ENCODE peak calls at places on chromosome 14, in ten cellular contexts. One of them, this sample, is unnamed. For H3K4me1 and H3K27me3, the result is how much of the 10 kb centered on the place peaks cover.

GRCh38 chr14:91310620-91311283 is 66.2 kb upstream of the GPR68 start:
- DNase-seq in left lung: no peak
- DNase-seq in prostate gland: no peak
- DNase-seq in CD8-positive, alpha-beta memory T cell: peak
- DNase-seq in lower lobe of right lung: peak
- DNase-seq in tibial artery: no peak
- DNase-seq in thoracic aorta: no peak
- DNase-seq in esophagus muscularis mucosa: no peak
- DNase-seq in CD8-positive, alpha-beta T cell: peak
- DNase-seq in HAP-1: no peak
- DNase-seq in this sample: no peak

GRCh38 chr14:59631237-59631636 is 54.6 kb upstream of the CCDC175 start:
- DNase-seq in thoracic aorta: no peak
- DNase-seq in lower lobe of right lung: no peak
- DNase-seq in HAP-1: no peak
- DNase-seq in tibial artery: no peak
- DNase-seq in left lung: no peak
- DNase-seq in esophagus muscularis mucosa: no peak
- DNase-seq in prostate gland: no peak
- DNase-seq in CD8-positive, alpha-beta memory T cell: no peak
- DNase-seq in CD8-positive, alpha-beta T cell: no peak
- DNase-seq in this sample: no peak

GRCh38 chr14:86652512-86652911 is 1122.6 kb downstream of the FLRT2 start:
- DNase-seq in left lung: no peak
- DNase-seq in prostate gland: no peak
- DNase-seq in esophagus muscularis mucosa: no peak
- DNase-seq in HAP-1: no peak
- DNase-seq in thoracic aorta: no peak
- DNase-seq in tibial artery: no peak
- DNase-seq in lower lobe of right lung: no peak
- DNase-seq in CD8-positive, alpha-beta T cell: no peak
- DNase-seq in CD8-positive, alpha-beta memory T cell: no peak
- DNase-seq in this sample: no peak

GRCh38 chr14:69685217-69685616 is 73.8 kb downstream of the SUSD6 start:
- DNase-seq in left lung: no peak
- DNase-seq in thoracic aorta: no peak
- DNase-seq in CD8-positive, alpha-beta T cell: no peak
- DNase-seq in tibial artery: no peak
- DNase-seq in HAP-1: no peak
- DNase-seq in lower lobe of right lung: no peak
- DNase-seq in prostate gland: no peak
- DNase-seq in esophagus muscularis mucosa: no peak
- DNase-seq in CD8-positive, alpha-beta memory T cell: no peak
- DNase-seq in this sample: no peak

GRCh38 chr14:96166475-96167223 is 38.0 kb upstream of the BDKRB2 start:
- DNase-seq in HAP-1: no peak
- DNase-seq in CD8-positive, alpha-beta memory T cell: no peak
- DNase-seq in thoracic aorta: no peak
- DNase-seq in prostate gland: no peak
- DNase-seq in esophagus muscularis mucosa: no peak
- DNase-seq in tibial artery: no peak
- DNase-seq in lower lobe of right lung: no peak
- DNase-seq in CD8-positive, alpha-beta T cell: no peak
- DNase-seq in left lung: no peak
- DNase-seq in this sample: no peak

GRCh38 chr14:52950410-52950897 is 396 bp downstream of the FERMT2 start:
- DNase-seq in CD8-positive, alpha-beta memory T cell: peak
- DNase-seq in lower lobe of right lung: peak
- DNase-seq in left lung: peak
- DNase-seq in tibial artery: peak
- DNase-seq in esophagus muscularis mucosa: peak
- DNase-seq in CD8-positive, alpha-beta T cell: no peak
- DNase-seq in prostate gland: peak
- DNase-seq in thoracic aorta: peak
- DNase-seq in HAP-1: peak
- DNase-seq in this sample: peak

GRCh38 chr14:83164016-83164415 is 1630.4 kb upstream of the SEL1L start:
- DNase-seq in left lung: no peak
- DNase-seq in esophagus muscularis mucosa: no peak
- DNase-seq in tibial artery: no peak
- DNase-seq in prostate gland: no peak
- DNase-seq in HAP-1: no peak
- DNase-seq in CD8-positive, alpha-beta memory T cell: no peak
- DNase-seq in CD8-positive, alpha-beta T cell: no peak
- DNase-seq in lower lobe of right lung: no peak
- DNase-seq in thoracic aorta: no peak
- DNase-seq in this sample: no peak

GRCh38 chr14:77208266-77208978 is 26.8 kb downstream of the TMEM63C start:
- DNase-seq in lower lobe of right lung: peak
- DNase-seq in left lung: peak
- DNase-seq in HAP-1: peak
- DNase-seq in prostate gland: peak
- DNase-seq in CD8-positive, alpha-beta memory T cell: peak
- DNase-seq in CD8-positive, alpha-beta T cell: peak
- DNase-seq in esophagus muscularis mucosa: no peak
- DNase-seq in tibial artery: peak
- DNase-seq in thoracic aorta: no peak
- DNase-seq in this sample: peak

GRCh38 chr14:73237786-73238261 is 518 bp downstream of the PAPLN start:
- DNase-seq in prostate gland: no peak
- DNase-seq in HAP-1: peak
- DNase-seq in left lung: no peak
- DNase-seq in thoracic aorta: no peak
- DNase-seq in CD8-positive, alpha-beta memory T cell: no peak
- DNase-seq in CD8-positive, alpha-beta T cell: no peak
- DNase-seq in esophagus muscularis mucosa: no peak
- DNase-seq in lower lobe of right lung: no peak
- DNase-seq in tibial artery: peak
- DNase-seq in this sample: no peak

GRCh38 chr14:90519262-90519920 is 122.6 kb downstream of the CALM1 start:
- DNase-seq in CD8-positive, alpha-beta memory T cell: no peak
- DNase-seq in thoracic aorta: no peak
- DNase-seq in left lung: no peak
- DNase-seq in lower lobe of right lung: peak
- DNase-seq in CD8-positive, alpha-beta T cell: no peak
- DNase-seq in esophagus muscularis mucosa: no peak
- DNase-seq in prostate gland: no peak
- DNase-seq in HAP-1: no peak
- DNase-seq in tibial artery: no peak
- DNase-seq in this sample: no peak

GRCh38 chr14:23056956-23057756 is at the start of gene CDH24:
- DNase-seq in lower lobe of right lung: peak
- DNase-seq in CD8-positive, alpha-beta T cell: peak
- DNase-seq in tibial artery: peak
- DNase-seq in CD8-positive, alpha-beta memory T cell: peak
- DNase-seq in prostate gland: peak
- DNase-seq in left lung: peak
- DNase-seq in thoracic aorta: no peak
- DNase-seq in HAP-1: peak
- DNase-seq in esophagus muscularis mucosa: no peak
- DNase-seq in this sample: peak

GRCh38 chr14:23646648-23647549 is 10.7 kb downstream of the DHRS2 start:
- DNase-seq in left lung: no peak
- DNase-seq in tibial artery: no peak
- DNase-seq in CD8-positive, alpha-beta memory T cell: no peak
- DNase-seq in prostate gland: no peak
- DNase-seq in HAP-1: no peak
- DNase-seq in lower lobe of right lung: no peak
- DNase-seq in esophagus muscularis mucosa: no peak
- DNase-seq in thoracic aorta: no peak
- DNase-seq in CD8-positive, alpha-beta T cell: no peak
- DNase-seq in this sample: no peak

GRCh38 chr14:79011091-79011919 is 841.1 kb downstream of the NRXN3 start:
- DNase-seq in CD8-positive, alpha-beta T cell: no peak
- DNase-seq in esophagus muscularis mucosa: no peak
- DNase-seq in lower lobe of right lung: no peak
- DNase-seq in left lung: no peak
- DNase-seq in prostate gland: peak
- DNase-seq in thoracic aorta: no peak
- DNase-seq in HAP-1: peak
- DNase-seq in tibial artery: no peak
- DNase-seq in CD8-positive, alpha-beta memory T cell: no peak
- DNase-seq in this sample: no peak

DNA sequence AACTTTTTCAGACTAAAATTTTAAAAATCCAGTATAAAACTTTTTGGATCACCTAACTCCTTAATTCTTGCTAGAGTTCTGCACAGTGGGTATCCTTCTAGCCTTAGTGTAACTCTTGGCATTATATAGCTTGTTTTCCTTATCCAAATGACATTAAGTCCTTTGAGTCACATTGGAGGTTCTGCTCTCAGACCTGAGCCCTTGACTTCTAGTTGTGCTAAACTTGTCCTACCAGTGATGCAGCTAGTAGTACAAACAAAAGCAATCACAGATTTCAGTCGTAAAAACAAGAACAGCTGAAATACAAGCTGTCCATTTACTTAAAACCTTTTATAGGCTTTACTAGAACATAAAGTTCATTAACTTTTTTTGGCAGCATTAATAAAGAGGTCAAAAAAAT is 10.5 kb downstream of the ZBTB1 start:
- DNase-seq in CD8-positive, alpha-beta memory T cell: no peak
- DNase-seq in lower lobe of right lung: no peak
- DNase-seq in esophagus muscularis mucosa: no peak
- DNase-seq in tibial artery: no peak
- DNase-seq in CD8-positive, alpha-beta T cell: no peak
- DNase-seq in thoracic aorta: no peak
- DNase-seq in left lung: no peak
- DNase-seq in prostate gland: peak
- DNase-seq in HAP-1: no peak
- DNase-seq in this sample: no peak
- H3K4me1 ChIP-seq in CD8-positive, alpha-beta memory T cell: half or more
- H3K4me1 ChIP-seq in lower lobe of right lung: under half
- H3K4me1 ChIP-seq in esophagus muscularis mucosa: half or more
- H3K4me1 ChIP-seq in tibial artery: under half
- H3K4me1 ChIP-seq in CD8-positive, alpha-beta T cell: under half
- H3K4me1 ChIP-seq in thoracic aorta: under half
- H3K4me1 ChIP-seq in left lung: under half
- H3K4me1 ChIP-seq in prostate gland: under half
- H3K4me1 ChIP-seq in HAP-1: under half
- H3K4me1 ChIP-seq in this sample: under half

DNA sequence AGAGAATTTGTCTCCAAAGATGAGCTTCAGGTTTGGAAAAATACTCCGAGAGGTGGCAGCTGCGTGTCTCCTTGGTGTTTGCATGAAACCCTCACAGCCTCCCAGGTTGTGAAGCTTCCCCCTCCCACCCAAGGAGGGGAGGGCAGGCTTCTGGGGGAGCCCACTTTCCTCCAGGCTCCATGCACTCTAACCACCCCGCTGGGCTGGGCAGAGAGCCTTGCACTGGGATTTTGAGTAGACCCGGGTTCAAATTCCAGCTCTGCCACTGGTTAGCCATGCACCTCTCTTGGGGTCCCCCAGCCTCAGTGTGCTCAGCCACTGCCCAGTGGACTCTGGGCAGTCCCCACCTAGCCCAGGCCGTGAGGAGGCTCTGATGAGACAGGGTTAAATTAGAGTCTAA is 4.3 kb upstream of the DLK1 start:
- DNase-seq in lower lobe of right lung: no peak
- DNase-seq in CD8-positive, alpha-beta memory T cell: no peak
- DNase-seq in prostate gland: no peak
- DNase-seq in tibial artery: no peak
- DNase-seq in HAP-1: no peak
- DNase-seq in CD8-positive, alpha-beta T cell: no peak
- DNase-seq in thoracic aorta: no peak
- DNase-seq in esophagus muscularis mucosa: no peak
- DNase-seq in left lung: no peak
- DNase-seq in this sample: no peak
- H3K27me3 ChIP-seq in lower lobe of right lung: half or more
- H3K27me3 ChIP-seq in CD8-positive, alpha-beta memory T cell: under half
- H3K27me3 ChIP-seq in prostate gland: under half
- H3K27me3 ChIP-seq in tibial artery: under half
- H3K27me3 ChIP-seq in HAP-1: under half
- H3K27me3 ChIP-seq in CD8-positive, alpha-beta T cell: under half
- H3K27me3 ChIP-seq in thoracic aorta: under half
- H3K27me3 ChIP-seq in esophagus muscularis mucosa: half or more
- H3K27me3 ChIP-seq in left lung: half or more
- H3K27me3 ChIP-seq in this sample: half or more

GRCh38 chr14:32379447-32379846 is 50.3 kb downstream of the AKAP6 start:
- DNase-seq in lower lobe of right lung: no peak
- DNase-seq in left lung: no peak
- DNase-seq in thoracic aorta: no peak
- DNase-seq in esophagus muscularis mucosa: no peak
- DNase-seq in CD8-positive, alpha-beta memory T cell: no peak
- DNase-seq in HAP-1: no peak
- DNase-seq in tibial artery: no peak
- DNase-seq in CD8-positive, alpha-beta T cell: no peak
- DNase-seq in prostate gland: no peak
- DNase-seq in this sample: no peak
- H3K4me1 ChIP-seq in lower lobe of right lung: under half
- H3K4me1 ChIP-seq in left lung: under half
- H3K4me1 ChIP-seq in thoracic aorta: under half
- H3K4me1 ChIP-seq in esophagus muscularis mucosa: under half
- H3K4me1 ChIP-seq in CD8-positive, alpha-beta memory T cell: under half
- H3K4me1 ChIP-seq in HAP-1: under half
- H3K4me1 ChIP-seq in tibial artery: under half
- H3K4me1 ChIP-seq in CD8-positive, alpha-beta T cell: under half
- H3K4me1 ChIP-seq in prostate gland: under half
- H3K4me1 ChIP-seq in this sample: under half

GRCh38 chr14:75205586-75205985 is 29.2 kb upstream of the TMED10 start:
- DNase-seq in prostate gland: no peak
- DNase-seq in esophagus muscularis mucosa: no peak
- DNase-seq in left lung: no peak
- DNase-seq in HAP-1: no peak
- DNase-seq in CD8-positive, alpha-beta T cell: no peak
- DNase-seq in lower lobe of right lung: no peak
- DNase-seq in CD8-positive, alpha-beta memory T cell: no peak
- DNase-seq in thoracic aorta: no peak
- DNase-seq in tibial artery: no peak
- DNase-seq in this sample: no peak
- H3K27me3 ChIP-seq in prostate gland: under half
- H3K27me3 ChIP-seq in esophagus muscularis mucosa: under half
- H3K27me3 ChIP-seq in left lung: under half
- H3K27me3 ChIP-seq in HAP-1: under half
- H3K27me3 ChIP-seq in CD8-positive, alpha-beta T cell: under half
- H3K27me3 ChIP-seq in lower lobe of right lung: under half
- H3K27me3 ChIP-seq in CD8-positive, alpha-beta memory T cell: under half
- H3K27me3 ChIP-seq in thoracic aorta: under half
- H3K27me3 ChIP-seq in tibial artery: under half
- H3K27me3 ChIP-seq in this sample: under half

DNA sequence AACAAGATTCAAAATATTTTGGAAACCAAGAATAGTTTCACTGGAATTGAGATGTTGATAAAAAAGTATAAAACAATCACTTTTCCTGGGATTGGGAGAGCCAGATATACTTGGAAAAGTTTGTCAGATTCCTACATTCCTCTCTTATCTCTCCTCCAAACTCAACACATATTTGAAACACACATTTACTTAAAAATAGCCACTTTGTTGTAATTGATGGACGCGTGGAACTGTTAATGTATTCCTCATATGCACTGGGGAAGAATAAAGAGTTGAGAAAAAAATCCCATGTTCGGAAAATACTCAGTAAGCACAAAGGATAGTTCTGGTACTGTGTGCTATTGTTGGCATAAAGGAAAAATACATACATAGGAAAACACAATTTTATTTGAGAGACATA is 195.6 kb upstream of the FLRT2 start:
- DNase-seq in HAP-1: no peak
- DNase-seq in esophagus muscularis mucosa: no peak
- DNase-seq in tibial artery: no peak
- DNase-seq in thoracic aorta: no peak
- DNase-seq in left lung: no peak
- DNase-seq in CD8-positive, alpha-beta memory T cell: no peak
- DNase-seq in CD8-positive, alpha-beta T cell: no peak
- DNase-seq in prostate gland: no peak
- DNase-seq in lower lobe of right lung: no peak
- DNase-seq in this sample: no peak
- H3K4me1 ChIP-seq in HAP-1: under half
- H3K4me1 ChIP-seq in esophagus muscularis mucosa: under half
- H3K4me1 ChIP-seq in tibial artery: under half
- H3K4me1 ChIP-seq in thoracic aorta: under half
- H3K4me1 ChIP-seq in left lung: under half
- H3K4me1 ChIP-seq in CD8-positive, alpha-beta memory T cell: under half
- H3K4me1 ChIP-seq in CD8-positive, alpha-beta T cell: under half
- H3K4me1 ChIP-seq in prostate gland: under half
- H3K4me1 ChIP-seq in lower lobe of right lung: under half
- H3K4me1 ChIP-seq in this sample: under half